ENCODE peak calls at places on chromosomes 16 and 17, in four cellular contexts. W, U, Q and R are unnamed samples.
A peak's percentile ranks its signal among the peaks of the same experiment; 100 is the strongest.

GRCh38 chr17:77677637-77678036 is 280.9 kb upstream of the TNRC6C start:
- DNase-seq in W (no peak), U (no peak), Q (no peak), R (no peak)

GRCh38 chr16:1445518-1446197 is 1.3 kb upstream of the CCDC154 start:
- DNase-seq in W (no peak), U (no peak), Q (no peak), R (no peak)

GRCh38 chr17:32007463-32008298 is 498 bp downstream of the LRRC37B start:
- DNase-seq in W (no peak), U (no peak), Q (peak; percentile 58), R (no peak)

GRCh38 chr17:63276376-63276775 is 169.7 kb downstream of the CYB561 start:
- DNase-seq in W (no peak), U (no peak), Q (no peak), R (no peak)

GRCh38 chr16:85569615-85570212 is 43.4 kb upstream of the GSE1 start:
- DNase-seq in W (no peak), U (no peak), Q (peak; percentile 69), R (no peak)

GRCh38 chr17:78409191-78409621 is 30.8 kb downstream of the PGS1 start:
- DNase-seq in W (no peak), U (no peak), Q (no peak), R (no peak)

GRCh38 chr17:6506679-6507231 is 49.6 kb downstream of the PITPNM3 start:
- DNase-seq in W (no peak), U (peak; percentile 44), Q (no peak), R (no peak)

GRCh38 chr17:51189628-51190027 is 23.4 kb downstream of the NME2 start:
- DNase-seq in W (no peak), U (no peak), Q (no peak), R (no peak)

GRCh38 chr17:2688351-2689342 is 22.9 kb downstream of the CLUH start:
- DNase-seq in W (no peak), U (no peak), Q (no peak), R (peak; percentile 19)

GRCh38 chr17:43758497-43759174 is at the start of gene SOST:
- DNase-seq in W (no peak), U (no peak), Q (peak; percentile 36), R (no peak)

GRCh38 chr17:29032798-29033197 is 10.1 kb upstream of the PIPOX start:
- DNase-seq in W (no peak), U (no peak), Q (no peak), R (no peak)

GRCh38 chr17:32019228-32019627 is 12.0 kb downstream of the LRRC37B start:
- DNase-seq in W (no peak), U (no peak), Q (no peak), R (no peak)

GRCh38 chr16:23354246-23354645 is 52.1 kb downstream of the SCNN1B start:
- DNase-seq in W (no peak), U (no peak), Q (no peak), R (no peak)

GRCh38 chr16:3028716-3029319 is 5.0 kb downstream of the THOC6 start:
- DNase-seq in W (no peak), U (no peak), Q (peak; percentile 18), R (no peak)

GRCh38 chr16:53932975-53933374 is 229.0 kb downstream of the FTO start:
- DNase-seq in W (no peak), U (no peak), Q (no peak), R (no peak)

DNA sequence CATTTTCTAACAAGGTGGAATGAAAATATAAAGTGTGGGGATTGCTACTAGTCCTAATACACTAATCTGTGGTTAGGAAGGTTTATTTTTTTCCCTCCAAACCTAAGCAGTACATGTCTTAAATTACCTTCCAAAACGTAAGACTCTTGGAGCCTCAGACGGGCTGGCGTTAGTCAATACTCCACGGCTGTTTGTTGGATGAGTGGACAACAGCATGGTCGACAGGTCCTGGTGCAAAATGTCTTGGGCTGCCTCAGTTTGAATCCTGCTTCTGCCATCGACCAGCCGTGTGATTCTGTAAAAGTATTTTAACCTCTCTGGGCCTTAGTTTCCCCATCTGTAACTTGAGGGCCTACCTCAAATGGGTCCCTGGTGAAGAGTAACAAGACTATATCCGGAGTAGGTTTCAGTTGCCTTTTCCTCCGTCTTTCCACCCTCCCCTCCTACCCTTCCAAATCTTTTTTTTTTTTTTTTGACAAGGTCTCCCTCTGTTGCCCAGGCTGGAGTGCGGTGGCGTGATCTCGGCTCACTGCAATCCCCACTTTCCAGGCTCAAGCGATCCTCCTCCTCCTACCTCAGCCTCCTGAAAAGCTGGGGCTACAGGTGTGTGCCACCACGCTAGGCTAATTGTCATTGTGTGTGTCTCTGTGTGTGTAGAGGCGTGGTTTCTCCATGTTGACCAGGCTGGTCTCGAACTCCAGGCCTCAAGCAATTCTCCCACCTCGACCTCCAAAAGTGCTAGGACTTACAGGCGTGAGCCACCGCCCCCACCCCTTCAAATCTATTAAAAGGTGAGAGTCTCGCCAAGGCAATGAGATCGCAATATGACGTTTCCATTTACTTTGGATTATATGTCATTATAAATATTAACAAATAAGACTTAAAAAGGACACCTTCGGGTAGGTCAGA is 5.8 kb downstream of the SCGB1C2 start:
- DNase-seq in W (no peak), U (no peak), Q (no peak), R (no peak)
- TF ChIP-seq TCF7L2 in W (no peak), U (no peak), Q (no peak), R (no peak)

DNA sequence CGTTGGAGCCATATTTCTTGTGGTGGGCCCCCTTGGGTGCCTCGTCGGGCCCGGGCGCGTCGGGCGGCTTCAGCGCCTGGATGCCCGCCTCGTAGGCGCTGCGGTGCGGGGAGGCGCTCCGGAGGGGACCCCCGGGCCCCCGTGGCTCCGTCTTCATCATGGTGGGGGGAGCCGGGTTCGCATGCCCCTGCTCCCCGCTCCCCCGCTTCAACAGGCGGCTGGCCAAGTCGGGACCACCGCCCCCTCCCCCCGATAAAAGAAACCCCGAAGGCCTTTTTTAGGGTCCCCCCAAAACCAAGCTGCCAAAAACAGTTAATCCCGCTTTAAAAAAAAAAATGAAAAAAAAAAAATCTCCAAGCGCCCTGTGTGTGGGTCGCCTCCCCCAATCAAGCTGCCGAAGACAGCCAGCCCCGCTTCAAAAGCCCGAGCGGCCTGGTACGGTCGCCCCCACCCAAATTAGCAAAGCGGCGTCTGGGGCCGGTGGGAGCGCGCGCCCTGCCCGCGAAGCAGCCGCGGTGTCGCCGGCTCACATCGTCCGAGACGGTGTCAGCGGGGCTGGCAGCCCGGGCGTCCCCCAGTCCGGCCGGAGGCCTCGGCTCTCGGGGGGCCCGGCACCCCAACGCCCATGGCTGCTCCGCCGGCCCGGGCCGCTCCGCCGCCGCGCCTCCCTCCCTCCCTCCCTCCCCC is at the start of gene PPP1R9B:
- DNase-seq in W (no peak), U (no peak), Q (no peak), R (no peak)
- TF ChIP-seq TCF7L2 in W (no peak), U (no peak), Q (no peak), R (no peak)

DNA sequence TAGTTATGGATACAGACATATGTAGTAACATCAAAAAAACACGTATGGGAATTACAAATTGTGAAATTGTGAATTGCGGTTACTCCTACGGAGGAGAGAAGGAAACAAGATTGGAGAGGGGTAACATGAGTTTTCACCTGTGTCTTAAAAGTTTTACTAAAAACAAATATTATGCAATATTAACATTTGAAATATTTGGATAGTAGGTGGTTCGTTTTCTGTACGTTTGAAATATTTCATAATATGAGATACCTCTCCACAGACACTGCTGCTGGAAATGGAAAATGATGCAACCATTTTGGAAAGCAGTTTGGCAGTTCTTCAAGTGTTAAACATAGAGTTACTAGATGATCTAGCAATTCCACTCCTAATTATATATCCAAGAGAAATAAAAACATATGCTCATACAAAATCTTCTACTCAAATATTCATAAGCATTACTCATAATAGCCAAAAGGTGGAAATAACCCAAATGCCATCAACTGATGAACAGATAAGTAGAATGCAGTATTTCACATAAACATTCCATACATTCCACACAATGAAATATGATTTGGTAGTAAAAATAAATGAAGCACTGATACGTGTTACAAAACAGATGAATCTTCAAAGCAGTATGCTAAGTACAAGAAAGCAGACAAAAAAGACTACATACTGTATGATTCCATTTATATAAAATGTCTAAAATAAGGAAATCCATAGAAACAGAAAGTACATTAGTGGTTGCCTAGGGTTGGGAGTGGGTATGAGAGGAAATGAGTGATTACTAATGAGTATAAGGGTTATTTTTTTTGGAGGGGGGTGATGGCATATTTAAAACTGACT is 40.8 kb upstream of the ABCA10 start:
- DNase-seq in W (no peak), U (no peak), Q (no peak), R (peak; percentile 34)
- TF ChIP-seq TCF7L2 in W (no peak), U (no peak), Q (no peak), R (no peak)

GRCh38 chr16:63363738-63364137 is 1327.5 kb upstream of the CDH8 start:
- DNase-seq in W (no peak), U (no peak), Q (no peak), R (peak; percentile 1)

GRCh38 chr16:63365665-63366064 is 1329.4 kb upstream of the CDH8 start:
- DNase-seq in W (no peak), U (no peak), Q (no peak), R (no peak)

GRCh38 chr16:63361032-63361624 is 1324.9 kb upstream of the CDH8 start:
- DNase-seq in W (peak; percentile 15), U (peak; percentile 15), Q (peak; percentile 20), R (peak; percentile 46)
- TF ChIP-seq TCF7L2 in W (no peak), U (no peak), Q (no peak), R (no peak)

GRCh38 chr17:73027130-73027741 is 65.3 kb downstream of the SLC39A11 start:
- DNase-seq in W (no peak), U (no peak), Q (no peak), R (no peak)

GRCh38 chr17:73030501-73030911 is 62.0 kb downstream of the SLC39A11 start:
- DNase-seq in W (no peak), U (no peak), Q (no peak), R (peak; percentile 57)

GRCh38 chr17:73029021-73029420 is 63.5 kb downstream of the SLC39A11 start:
- DNase-seq in W (no peak), U (no peak), Q (no peak), R (no peak)

GRCh38 chr17:73029941-73030340 is 62.5 kb downstream of the SLC39A11 start:
- DNase-seq in W (no peak), U (no peak), Q (no peak), R (no peak)

GRCh38 chr17:73028311-73028755 is 64.2 kb downstream of the SLC39A11 start:
- DNase-seq in W (no peak), U (no peak), Q (no peak), R (no peak)
- TF ChIP-seq TCF7L2 in W (no peak), U (no peak), Q (no peak), R (no peak)